ENCODE peak calls at places on chromosomes 3 and 15, in six cellular contexts. V, J, M, X, U and R are unnamed samples.

GRCh38 chr3:124383051-124383450 is 347.2 kb upstream of the UMPS start:
- DNase-seq in J (no peak), X (no peak), U (no peak), V (no peak), M (no peak), R (no peak)

GRCh38 chr3:188390775-188391443 is 237.0 kb downstream of the LPP start:
- DNase-seq in U (no peak), V (no peak), X (no peak), M (no peak), J (peak; percentile 10), R (no peak)

GRCh38 chr3:111712294-111713180 is 117.4 kb upstream of the ZBED2 start:
- DNase-seq in V (no peak), U (no peak), J (no peak), X (no peak), M (peak; percentile 51), R (no peak)

GRCh38 chr3:108486910-108487309 is 23.5 kb downstream of the MYH15 start:
- DNase-seq in M (peak; percentile 79), V (peak; percentile 17), U (no peak), J (peak; percentile 75), X (no peak), R (no peak)

GRCh38 chr3:178353292-178353814 is 182.9 kb upstream of the KCNMB2 start:
- DNase-seq in J (no peak), M (no peak), X (no peak), V (no peak), U (no peak), R (no peak)

GRCh38 chr3:186021673-186022362 is 84.0 kb upstream of the TRA2B start:
- DNase-seq in U (no peak), V (no peak), X (no peak), M (no peak), J (no peak), R (peak; percentile 32)

GRCh38 chr3:194870394-194871110 is 184.9 kb downstream of the FAM43A start:
- DNase-seq in X (no peak), U (no peak), J (no peak), M (no peak), V (no peak), R (no peak)

GRCh38 chr3:172749201-172749965 is 1.1 kb upstream of the ECT2 start:
- DNase-seq in V (no peak), J (peak; percentile 15), M (peak; percentile 9), U (no peak), X (no peak), R (no peak)

GRCh38 chr3:62367735-62368704 is 5.3 kb downstream of the FEZF2 start:
- DNase-seq in M (peak; percentile 74), U (no peak), J (no peak), X (no peak), V (no peak), R (no peak)

GRCh38 chr3:181417748-181418147 is 294.0 kb upstream of the SOX2 start:
- DNase-seq in V (no peak), U (no peak), J (peak; percentile 73), M (peak; percentile 26), X (no peak), R (no peak)

GRCh38 chr3:14228611-14229470 is 50.2 kb downstream of the LSM3 start:
- DNase-seq in X (no peak), J (no peak), M (no peak), V (no peak), U (no peak), R (no peak)

GRCh38 chr3:68017069-68017468 is 362.7 kb upstream of the SUCLG2 start:
- DNase-seq in V (no peak), X (no peak), U (no peak), J (no peak), M (no peak), R (no peak)

GRCh38 chr15:82064824-82065223 is 19.0 kb upstream of the MEX3B start:
- DNase-seq in M (no peak), J (no peak), X (no peak), U (no peak), V (no peak), R (no peak)

GRCh38 chr15:87267798-87268197 is 988.7 kb downstream of the NTRK3 start:
- DNase-seq in U (no peak), J (no peak), M (no peak), X (no peak), V (no peak), R (no peak)

GRCh38 chr15:38389924-38390542 is 63.9 kb upstream of the FAM98B start:
- DNase-seq in X (peak; percentile 59), U (peak; percentile 58), M (peak; percentile 25), V (peak; percentile 45), J (peak; percentile 39), R (no peak)

GRCh38 chr3:47475570-47476329 is at the start of gene SCAP:
- DNase-seq in U (peak; percentile 97), M (peak; percentile 95), V (peak; percentile 93), J (peak; percentile 81), X (peak; percentile 94), R (peak; percentile 84)

GRCh38 chr15:90887037-90887481 is 2.8 kb downstream of the FES start:
- DNase-seq in V (no peak), X (no peak), J (no peak), U (no peak), M (no peak), R (no peak)

GRCh38 chr3:112568642-112569041 is 6.8 kb downstream of the SLC35A5 start:
- DNase-seq in V (no peak), M (no peak), J (no peak), U (no peak), X (no peak), R (no peak)

GRCh38 chr3:58659051-58659675 is 7.4 kb downstream of the FAM3D start:
- DNase-seq in X (no peak), M (no peak), U (no peak), V (peak; percentile 49), J (no peak), R (no peak)

GRCh38 chr3:22013641-22014040 is 262.6 kb upstream of the ZNF385D start:
- DNase-seq in M (no peak), X (no peak), U (no peak), V (no peak), J (no peak), R (no peak)

GRCh38 chr3:66376568-66376967 is 124.3 kb downstream of the LRIG1 start:
- DNase-seq in X (no peak), M (no peak), J (no peak), U (no peak), V (no peak), R (no peak)

GRCh38 chr3:70516081-70516480 is 203.6 kb upstream of the MDFIC2 start:
- DNase-seq in X (no peak), V (no peak), M (no peak), J (no peak), U (no peak), R (no peak)

GRCh38 chr15:78709263-78709882 is 68.4 kb upstream of the CHRNB4 start:
- DNase-seq in J (peak; percentile 21), M (peak; percentile 93), V (peak; percentile 86), X (peak; percentile 75), U (peak; percentile 69), R (no peak)